ENCODE peak calls at places on chromosomes 1 and 21, in ten cellular contexts. W is fibroblast of gingiva; C is GM12865; O is stimulated activated CD8-positive, alpha-beta memory T cell treated with anti-CD3 and anti-CD28 coated beads, Interleukin-15, amount 100 ng/mL, for 1 hour; T is NCI-H2029; L is ELR; A is AML-193; S is fibroblast of pulmonary artery; M is NCI-H2081 treated with DMSO at 0.1 percent for 48 hours; H is thoracic aorta. P is an unnamed sample.
A peak's percentile ranks its signal among the peaks of the same experiment; 100 is the strongest.

GRCh38 chr1:21020151-21020550 is 156.5 kb downstream of the EIF4G3 start:
- DNase-seq in W (no peak), C (no peak), O (no peak), T (no peak), L (no peak), A (no peak), S (no peak), M (no peak), H (no peak), P (no peak)

GRCh38 chr1:55720243-55720642 is 505.1 kb upstream of the USP24 start:
- DNase-seq in W (peak; percentile 78), C (no peak), O (no peak), T (no peak), L (no peak), A (no peak), S (no peak), M (no peak), H (no peak), P (peak; percentile 79)

GRCh38 chr1:24900985-24901781 is 28.9 kb downstream of the RUNX3 start:
- DNase-seq in W (no peak), C (peak; percentile 65), O (no peak), T (no peak), L (no peak), A (no peak), S (no peak), M (no peak), H (no peak), P (no peak)

GRCh38 chr1:234093741-234094140 is 189.3 kb downstream of the SLC35F3 start:
- DNase-seq in W (no peak), C (no peak), O (no peak), T (no peak), L (no peak), A (no peak), S (no peak), M (no peak), H (no peak), P (no peak)

GRCh38 chr1:51410568-51411460 is 80.5 kb upstream of the TTC39A start:
- DNase-seq in W (no peak), C (peak; percentile 24), O (no peak), T (no peak), L (no peak), A (no peak), S (peak; percentile 24), M (no peak), H (no peak), P (no peak)

GRCh38 chr1:235275223-235275622 is 52.8 kb downstream of the ARID4B start:
- DNase-seq in W (no peak), C (peak; percentile 74), O (no peak), T (no peak), L (no peak), A (peak; percentile 65), S (no peak), M (no peak), H (no peak), P (no peak)

GRCh38 chr1:110019790-110020189 is 14.6 kb upstream of the STRIP1 start:
- DNase-seq in W (no peak), C (no peak), O (no peak), T (no peak), L (no peak), A (no peak), S (no peak), M (no peak), H (no peak), P (no peak)

GRCh38 chr1:96002969-96003964 is 718.3 kb upstream of the PTBP2 start:
- DNase-seq in W (no peak), C (no peak), O (no peak), T (no peak), L (no peak), A (no peak), S (no peak), M (no peak), H (no peak), P (no peak)

GRCh38 chr1:53125623-53126360 is 16.6 kb downstream of the SLC1A7 start:
- DNase-seq in W (no peak), C (no peak), O (no peak), T (no peak), L (no peak), A (no peak), S (no peak), M (no peak), H (no peak), P (no peak)

GRCh38 chr21:18832950-18833349 is 429.4 kb upstream of the TMPRSS15 start:
- DNase-seq in W (no peak), C (no peak), O (no peak), T (no peak), L (peak; percentile 0), A (no peak), S (peak; percentile 62), M (no peak), H (no peak), P (no peak)

GRCh38 chr1:68103006-68103545 is 52.6 kb upstream of the DIRAS3 start:
- DNase-seq in W (no peak), C (no peak), O (no peak), T (no peak), L (no peak), A (no peak), S (peak; percentile 67), M (peak; percentile 68), H (no peak), P (no peak)

GRCh38 chr1:94622757-94623156 is 81.2 kb upstream of the F3 start:
- DNase-seq in W (no peak), C (no peak), O (no peak), T (no peak), L (peak; percentile 92), A (no peak), S (peak; percentile 79), M (no peak), H (no peak), P (peak; percentile 54)

GRCh38 chr1:111833334-111833733 is 77.6 kb downstream of the DDX20 start:
- DNase-seq in W (no peak), C (no peak), O (no peak), T (no peak), L (peak; percentile 6), A (no peak), S (peak; percentile 20), M (no peak), H (no peak), P (no peak)

GRCh38 chr1:115478933-115479551 is 141.0 kb upstream of the NGF start:
- DNase-seq in W (no peak), C (no peak), O (no peak), T (peak; percentile 89), L (no peak), A (no peak), S (no peak), M (peak; percentile 75), H (no peak), P (no peak)

GRCh38 chr1:18266391-18266790 is 158.8 kb downstream of the IGSF21 start:
- DNase-seq in W (no peak), C (no peak), O (no peak), T (no peak), L (no peak), A (no peak), S (no peak), M (no peak), H (no peak), P (no peak)

GRCh38 chr1:162856260-162856659 is 4.7 kb downstream of the CCDC190 start:
- DNase-seq in W (peak; percentile 91), C (no peak), O (no peak), T (no peak), L (peak; percentile 99), A (no peak), S (peak; percentile 92), M (no peak), H (no peak), P (peak; percentile 98)

GRCh38 chr1:3068400-3069361 is at the start of gene PRDM16:
- DNase-seq in W (peak; percentile 24), C (peak; percentile 8), O (no peak), T (no peak), L (peak; percentile 2), A (no peak), S (peak; percentile 23), M (no peak), H (no peak), P (no peak)

GRCh38 chr1:209673631-209674417 is 1.4 kb upstream of the G0S2 start:
- DNase-seq in W (no peak), C (no peak), O (no peak), T (no peak), L (peak; percentile 57), A (peak; percentile 41), S (peak; percentile 49), M (no peak), H (no peak), P (peak; percentile 46)

GRCh38 chr1:91617242-91617837 is 116.7 kb downstream of the CDC7 start:
- DNase-seq in W (no peak), C (peak; percentile 62), O (no peak), T (peak; percentile 3), L (peak; percentile 8), A (no peak), S (no peak), M (peak; percentile 2), H (no peak), P (no peak)

GRCh38 chr1:9108056-9108665 is 20.7 kb downstream of the GPR157 start:
- DNase-seq in W (no peak), C (no peak), O (no peak), T (no peak), L (no peak), A (no peak), S (no peak), M (no peak), H (no peak), P (no peak)

GRCh38 chr1:199075792-199076191 is 437.0 kb downstream of the PTPRC start:
- DNase-seq in W (no peak), C (no peak), O (no peak), T (no peak), L (no peak), A (no peak), S (no peak), M (no peak), H (no peak), P (no peak)

GRCh38 chr1:3939242-3940080 is 39.4 kb upstream of the C1orf174 start:
- DNase-seq in W (no peak), C (no peak), O (no peak), T (no peak), L (no peak), A (no peak), S (no peak), M (no peak), H (no peak), P (no peak)

GRCh38 chr1:35031103-35031452 is 667 bp downstream of the ZMYM6 start:
- DNase-seq in W (peak; percentile 28), C (peak; percentile 57), O (peak; percentile 17), T (peak; percentile 3), L (peak; percentile 75), A (no peak), S (peak; percentile 45), M (no peak), H (no peak), P (peak; percentile 21)

GRCh38 chr21:41359289-41359688 is 2.5 kb upstream of the MX2 start:
- DNase-seq in W (no peak), C (no peak), O (no peak), T (no peak), L (no peak), A (no peak), S (no peak), M (no peak), H (no peak), P (no peak)

GRCh38 chr1:47819503-47819888 is 177.7 kb downstream of the TRABD2B start:
- DNase-seq in W (no peak), C (no peak), O (no peak), T (no peak), L (no peak), A (no peak), S (no peak), M (no peak), H (no peak), P (no peak)

GRCh38 chr1:153598309-153599172 is 14.4 kb downstream of the S100A16 start:
- DNase-seq in W (peak; percentile 73), C (peak; percentile 95), O (no peak), T (no peak), L (peak; percentile 89), A (peak; percentile 78), S (peak; percentile 61), M (peak; percentile 25), H (no peak), P (peak; percentile 88)

GRCh38 chr1:245503548-245503947 is 348.8 kb downstream of the KIF26B start:
- DNase-seq in W (no peak), C (no peak), O (no peak), T (no peak), L (no peak), A (no peak), S (no peak), M (no peak), H (no peak), P (no peak)

GRCh38 chr1:59125154-59125553 is 171.7 kb upstream of the FGGY start:
- DNase-seq in W (no peak), C (no peak), O (no peak), T (no peak), L (no peak), A (no peak), S (no peak), M (no peak), H (no peak), P (no peak)

P was measured in HCEC 1CT.